ENCODE peak calls at places on chromosomes 2 and 18, in ten cellular contexts. One of them, this sample, is unnamed.

GRCh38 chr2:112143150-112143549 is 5.0 kb downstream of the FBLN7 start:
- DNase-seq in IMR-90: no peak
- DNase-seq in endodermal cell: no peak
- DNase-seq in Peyer's patch: no peak
- DNase-seq in astrocyte of the spinal cord: no peak
- DNase-seq in ovary: no peak
- DNase-seq in left ventricle myocardium inferior: no peak
- DNase-seq in uterus: no peak
- DNase-seq in psoas muscle: no peak
- DNase-seq in fibroblast of lung: no peak
- DNase-seq in this sample: no peak

GRCh38 chr18:41695441-41695840 is 259.6 kb upstream of the PIK3C3 start:
- DNase-seq in IMR-90: no peak
- DNase-seq in endodermal cell: no peak
- DNase-seq in Peyer's patch: no peak
- DNase-seq in astrocyte of the spinal cord: peak; percentile 6
- DNase-seq in ovary: no peak
- DNase-seq in left ventricle myocardium inferior: no peak
- DNase-seq in uterus: no peak
- DNase-seq in psoas muscle: no peak
- DNase-seq in fibroblast of lung: peak; percentile 32
- DNase-seq in this sample: no peak

GRCh38 chr18:40079786-40080185 is 1875.2 kb upstream of the PIK3C3 start:
- DNase-seq in IMR-90: no peak
- DNase-seq in endodermal cell: no peak
- DNase-seq in Peyer's patch: no peak
- DNase-seq in astrocyte of the spinal cord: no peak
- DNase-seq in ovary: no peak
- DNase-seq in left ventricle myocardium inferior: no peak
- DNase-seq in uterus: no peak
- DNase-seq in psoas muscle: no peak
- DNase-seq in fibroblast of lung: no peak
- DNase-seq in this sample: no peak

GRCh38 chr2:46909771-46910419 is 5.7 kb downstream of the MCFD2 start:
- DNase-seq in IMR-90: peak; percentile 88
- DNase-seq in endodermal cell: no peak
- DNase-seq in Peyer's patch: peak; percentile 86
- DNase-seq in astrocyte of the spinal cord: peak; percentile 92
- DNase-seq in ovary: no peak
- DNase-seq in left ventricle myocardium inferior: no peak
- DNase-seq in uterus: no peak
- DNase-seq in psoas muscle: peak; percentile 35
- DNase-seq in fibroblast of lung: peak; percentile 61
- DNase-seq in this sample: peak; percentile 86

GRCh38 chr2:207505728-207506127 is 24.0 kb upstream of the CREB1 start:
- DNase-seq in IMR-90: peak; percentile 80
- DNase-seq in endodermal cell: no peak
- DNase-seq in Peyer's patch: no peak
- DNase-seq in astrocyte of the spinal cord: peak; percentile 89
- DNase-seq in ovary: no peak
- DNase-seq in left ventricle myocardium inferior: no peak
- DNase-seq in uterus: no peak
- DNase-seq in psoas muscle: no peak
- DNase-seq in fibroblast of lung: peak; percentile 69
- DNase-seq in this sample: peak; percentile 81

GRCh38 chr2:74037379-74037860 is 52.7 kb downstream of the TET3 start:
- DNase-seq in IMR-90: peak; percentile 48
- DNase-seq in endodermal cell: no peak
- DNase-seq in Peyer's patch: no peak
- DNase-seq in astrocyte of the spinal cord: no peak
- DNase-seq in ovary: no peak
- DNase-seq in left ventricle myocardium inferior: no peak
- DNase-seq in uterus: no peak
- DNase-seq in psoas muscle: no peak
- DNase-seq in fibroblast of lung: peak; percentile 68
- DNase-seq in this sample: no peak

GRCh38 chr2:96249654-96250053 is 16.1 kb downstream of the TMEM127 start:
- DNase-seq in IMR-90: peak; percentile 64
- DNase-seq in endodermal cell: no peak
- DNase-seq in Peyer's patch: no peak
- DNase-seq in astrocyte of the spinal cord: peak; percentile 29
- DNase-seq in ovary: no peak
- DNase-seq in left ventricle myocardium inferior: no peak
- DNase-seq in uterus: peak; percentile 49
- DNase-seq in psoas muscle: peak; percentile 37
- DNase-seq in fibroblast of lung: peak; percentile 34
- DNase-seq in this sample: no peak

GRCh38 chr2:98705333-98705617 is 25.7 kb downstream of the MGAT4A start:
- DNase-seq in IMR-90: no peak
- DNase-seq in endodermal cell: no peak
- DNase-seq in Peyer's patch: no peak
- DNase-seq in astrocyte of the spinal cord: no peak
- DNase-seq in ovary: no peak
- DNase-seq in left ventricle myocardium inferior: no peak
- DNase-seq in uterus: no peak
- DNase-seq in psoas muscle: no peak
- DNase-seq in fibroblast of lung: no peak
- DNase-seq in this sample: no peak

GRCh38 chr2:8867363-8867762 is 29.9 kb upstream of the KIDINS220 start:
- DNase-seq in IMR-90: no peak
- DNase-seq in endodermal cell: no peak
- DNase-seq in Peyer's patch: no peak
- DNase-seq in astrocyte of the spinal cord: no peak
- DNase-seq in ovary: no peak
- DNase-seq in left ventricle myocardium inferior: no peak
- DNase-seq in uterus: no peak
- DNase-seq in psoas muscle: no peak
- DNase-seq in fibroblast of lung: no peak
- DNase-seq in this sample: no peak

GRCh38 chr2:62461017-62461553 is 44.9 kb downstream of the TMEM17 start:
- DNase-seq in IMR-90: no peak
- DNase-seq in endodermal cell: no peak
- DNase-seq in Peyer's patch: no peak
- DNase-seq in astrocyte of the spinal cord: no peak
- DNase-seq in ovary: no peak
- DNase-seq in left ventricle myocardium inferior: no peak
- DNase-seq in uterus: no peak
- DNase-seq in psoas muscle: no peak
- DNase-seq in fibroblast of lung: no peak
- DNase-seq in this sample: no peak

GRCh38 chr2:240526521-240526920 is 31.3 kb downstream of the ANKMY1 start:
- DNase-seq in IMR-90: no peak
- DNase-seq in endodermal cell: peak; percentile 19
- DNase-seq in Peyer's patch: no peak
- DNase-seq in astrocyte of the spinal cord: no peak
- DNase-seq in ovary: no peak
- DNase-seq in left ventricle myocardium inferior: no peak
- DNase-seq in uterus: no peak
- DNase-seq in psoas muscle: no peak
- DNase-seq in fibroblast of lung: no peak
- DNase-seq in this sample: no peak

GRCh38 chr18:8616026-8616401 is 6.8 kb downstream of the RAB12 start:
- DNase-seq in IMR-90: no peak
- DNase-seq in endodermal cell: no peak
- DNase-seq in Peyer's patch: no peak
- DNase-seq in astrocyte of the spinal cord: no peak
- DNase-seq in ovary: no peak
- DNase-seq in left ventricle myocardium inferior: no peak
- DNase-seq in uterus: no peak
- DNase-seq in psoas muscle: no peak
- DNase-seq in fibroblast of lung: no peak
- DNase-seq in this sample: no peak

GRCh38 chr2:217785544-217786045 is 217.2 kb downstream of the TNS1 start:
- DNase-seq in IMR-90: peak; percentile 60
- DNase-seq in endodermal cell: peak; percentile 96
- DNase-seq in Peyer's patch: peak; percentile 91
- DNase-seq in astrocyte of the spinal cord: peak; percentile 50
- DNase-seq in ovary: peak; percentile 73
- DNase-seq in left ventricle myocardium inferior: peak; percentile 82
- DNase-seq in uterus: peak; percentile 84
- DNase-seq in psoas muscle: peak; percentile 78
- DNase-seq in fibroblast of lung: peak; percentile 65
- DNase-seq in this sample: peak; percentile 33

GRCh38 chr2:85990084-85990483 is 101.3 kb upstream of the ST3GAL5 start:
- DNase-seq in IMR-90: no peak
- DNase-seq in endodermal cell: peak; percentile 54
- DNase-seq in Peyer's patch: no peak
- DNase-seq in astrocyte of the spinal cord: no peak
- DNase-seq in ovary: no peak
- DNase-seq in left ventricle myocardium inferior: no peak
- DNase-seq in uterus: no peak
- DNase-seq in psoas muscle: no peak
- DNase-seq in fibroblast of lung: no peak
- DNase-seq in this sample: no peak

GRCh38 chr2:147689510-147689909 is 155.3 kb upstream of the ACVR2A start:
- DNase-seq in IMR-90: no peak
- DNase-seq in endodermal cell: no peak
- DNase-seq in Peyer's patch: no peak
- DNase-seq in astrocyte of the spinal cord: no peak
- DNase-seq in ovary: no peak
- DNase-seq in left ventricle myocardium inferior: no peak
- DNase-seq in uterus: no peak
- DNase-seq in psoas muscle: no peak
- DNase-seq in fibroblast of lung: no peak
- DNase-seq in this sample: no peak

DNA sequence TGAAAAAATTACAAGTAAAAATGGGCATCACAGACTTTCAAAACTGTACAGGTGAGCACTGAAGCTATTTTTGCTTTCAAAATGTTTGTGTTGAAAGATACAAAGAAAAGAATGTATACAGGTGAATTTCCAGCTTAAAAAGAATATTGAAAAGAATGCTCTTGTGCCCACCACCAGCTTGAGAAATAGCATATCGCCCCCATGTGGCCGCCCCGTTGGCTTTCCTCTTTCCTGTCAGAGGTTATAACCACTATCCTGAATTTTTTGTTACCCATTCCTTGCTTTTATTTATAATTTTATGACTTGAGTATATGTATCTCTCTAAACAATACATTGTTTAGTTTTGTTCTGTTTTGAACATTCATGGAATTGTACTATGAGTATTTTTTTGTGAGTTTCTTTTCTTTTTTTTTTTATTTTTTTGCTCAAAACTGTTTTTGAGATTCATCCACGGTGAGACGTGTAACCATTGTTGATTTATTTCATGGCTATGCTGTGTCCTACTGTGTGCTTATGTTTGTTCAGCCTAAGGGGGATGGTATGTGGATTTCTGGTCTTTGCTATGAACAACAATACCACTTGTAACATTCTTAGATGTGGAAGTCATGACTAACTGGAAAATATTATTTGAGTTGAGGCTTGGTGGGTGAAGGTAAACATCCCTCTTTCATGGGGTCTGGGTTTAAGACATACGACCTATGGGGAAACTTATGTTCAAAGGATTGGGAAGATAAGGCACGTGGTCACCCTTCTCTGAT is 11.6 kb downstream of the TRPM8 start:
- DNase-seq in IMR-90: peak; percentile 12
- DNase-seq in endodermal cell: peak; percentile 84
- DNase-seq in Peyer's patch: no peak
- DNase-seq in astrocyte of the spinal cord: peak; percentile 29
- DNase-seq in ovary: no peak
- DNase-seq in left ventricle myocardium inferior: no peak
- DNase-seq in uterus: no peak
- DNase-seq in psoas muscle: no peak
- DNase-seq in fibroblast of lung: peak; percentile 10
- DNase-seq in this sample: no peak
- TF ChIP-seq CTCF in IMR-90: peak; percentile 52
- TF ChIP-seq CTCF in endodermal cell: peak; percentile 92
- TF ChIP-seq CTCF in Peyer's patch: no peak
- TF ChIP-seq CTCF in astrocyte of the spinal cord: peak; percentile 79
- TF ChIP-seq CTCF in ovary: no peak
- TF ChIP-seq CTCF in left ventricle myocardium inferior: peak; percentile 36
- TF ChIP-seq CTCF in uterus: no peak
- TF ChIP-seq CTCF in psoas muscle: no peak
- TF ChIP-seq CTCF in fibroblast of lung: peak; percentile 57
- TF ChIP-seq CTCF in this sample: peak; percentile 56

DNA sequence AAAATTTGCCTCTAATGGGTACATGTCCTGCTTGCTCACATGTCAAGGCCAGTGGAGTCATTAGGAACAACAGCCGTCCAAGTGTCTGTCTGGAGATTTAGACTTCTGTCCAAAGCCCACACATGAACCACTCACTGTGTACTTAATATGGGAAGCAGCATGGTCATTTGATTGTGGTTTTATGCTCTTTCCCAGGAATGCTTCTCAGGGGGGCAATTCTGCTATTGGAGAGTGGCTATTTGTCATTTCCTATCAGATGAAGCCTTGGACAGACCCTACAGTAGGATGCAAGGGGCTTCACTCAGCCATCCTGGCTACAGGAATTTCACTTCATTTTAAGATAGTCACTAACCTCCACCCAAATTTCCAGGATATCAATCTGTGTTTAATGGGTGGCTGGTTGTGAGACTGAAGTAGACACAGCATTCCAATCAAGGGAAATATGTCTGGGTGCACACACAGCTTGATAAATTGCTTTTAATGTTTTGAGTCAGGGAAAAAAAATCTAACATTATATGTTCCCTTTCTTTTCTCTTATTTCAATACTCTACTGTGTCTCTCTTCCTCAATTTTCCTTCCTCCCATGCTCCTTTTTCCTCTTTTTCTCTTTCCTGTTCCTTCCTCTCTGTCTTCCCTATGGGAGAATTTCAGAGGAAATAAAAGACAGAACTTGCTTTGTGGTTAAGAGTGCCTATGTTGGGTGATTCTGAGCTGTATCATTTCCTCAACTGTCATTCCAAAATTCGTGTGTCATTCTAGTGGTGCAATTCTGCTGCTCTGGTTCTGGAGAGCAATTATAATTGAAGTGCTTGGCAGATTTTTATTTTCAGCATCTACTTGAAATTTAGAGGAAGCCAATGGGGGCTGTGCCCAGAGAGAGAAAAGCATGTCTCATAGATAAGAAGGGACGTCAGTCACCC is 320.1 kb downstream of the OSR1 start:
- DNase-seq in IMR-90: peak; percentile 83
- DNase-seq in endodermal cell: no peak
- DNase-seq in Peyer's patch: no peak
- DNase-seq in astrocyte of the spinal cord: peak; percentile 83
- DNase-seq in ovary: no peak
- DNase-seq in left ventricle myocardium inferior: no peak
- DNase-seq in uterus: no peak
- DNase-seq in psoas muscle: no peak
- DNase-seq in fibroblast of lung: peak; percentile 68
- DNase-seq in this sample: peak; percentile 71
- H3K4me3 ChIP-seq in IMR-90: no peak overlapping the region
- H3K4me3 ChIP-seq in endodermal cell: no peak overlapping the region
- H3K4me3 ChIP-seq in Peyer's patch: no peak overlapping the region
- H3K4me3 ChIP-seq in astrocyte of the spinal cord: no peak overlapping the region
- H3K4me3 ChIP-seq in ovary: no peak overlapping the region
- H3K4me3 ChIP-seq in left ventricle myocardium inferior: no peak overlapping the region
- H3K4me3 ChIP-seq in uterus: no peak overlapping the region
- H3K4me3 ChIP-seq in psoas muscle: no peak overlapping the region
- H3K4me3 ChIP-seq in fibroblast of lung: no peak overlapping the region
- H3K4me3 ChIP-seq in this sample: no peak overlapping the region

GRCh38 chr2:65671670-65672069 is 239.3 kb upstream of the SPRED2 start:
- DNase-seq in IMR-90: no peak
- DNase-seq in endodermal cell: peak; percentile 78
- DNase-seq in Peyer's patch: no peak
- DNase-seq in astrocyte of the spinal cord: no peak
- DNase-seq in ovary: no peak
- DNase-seq in left ventricle myocardium inferior: no peak
- DNase-seq in uterus: no peak
- DNase-seq in psoas muscle: no peak
- DNase-seq in fibroblast of lung: no peak
- DNase-seq in this sample: no peak
- TF ChIP-seq CTCF in IMR-90: no peak
- TF ChIP-seq CTCF in endodermal cell: peak; percentile 72
- TF ChIP-seq CTCF in Peyer's patch: no peak
- TF ChIP-seq CTCF in astrocyte of the spinal cord: no peak
- TF ChIP-seq CTCF in ovary: no peak
- TF ChIP-seq CTCF in left ventricle myocardium inferior: no peak
- TF ChIP-seq CTCF in uterus: no peak
- TF ChIP-seq CTCF in psoas muscle: no peak
- TF ChIP-seq CTCF in fibroblast of lung: no peak
- TF ChIP-seq CTCF in this sample: no peak

GRCh38 chr2:113277474-113278072 is 1.1 kb downstream of the PAX8 start:
- DNase-seq in IMR-90: no peak
- DNase-seq in endodermal cell: peak; percentile 81
- DNase-seq in Peyer's patch: no peak
- DNase-seq in astrocyte of the spinal cord: no peak
- DNase-seq in ovary: no peak
- DNase-seq in left ventricle myocardium inferior: no peak
- DNase-seq in uterus: no peak
- DNase-seq in psoas muscle: no peak
- DNase-seq in fibroblast of lung: no peak
- DNase-seq in this sample: no peak
- H3K4me3 ChIP-seq in IMR-90: no peak overlapping the region
- H3K4me3 ChIP-seq in endodermal cell: peak overlapping the region; percentile 71
- H3K4me3 ChIP-seq in Peyer's patch: no peak overlapping the region
- H3K4me3 ChIP-seq in astrocyte of the spinal cord: no peak overlapping the region
- H3K4me3 ChIP-seq in ovary: no peak overlapping the region
- H3K4me3 ChIP-seq in left ventricle myocardium inferior: peak overlapping the region; percentile 48
- H3K4me3 ChIP-seq in uterus: no peak overlapping the region
- H3K4me3 ChIP-seq in psoas muscle: no peak overlapping the region
- H3K4me3 ChIP-seq in fibroblast of lung: no peak overlapping the region
- H3K4me3 ChIP-seq in this sample: peak overlapping the region; percentile 31